ENCODE peak calls at places on chromosomes 4 and X, in six cellular contexts. A, G, R, N, X and L are unnamed samples.
A peak's percentile ranks its signal among the peaks of the same experiment; 100 is the strongest.

GRCh38 chr4:122827258-122827887 is 742 bp downstream of the FGF2 start:
- DNase-seq in R (peak; percentile 77), X (peak; percentile 45), N (no peak), A (peak; percentile 33), G (peak; percentile 86), L (no peak)

GRCh38 chr4:41632481-41633073 is 94.6 kb downstream of the LIMCH1 start:
- DNase-seq in N (no peak), G (no peak), R (no peak), A (no peak), X (no peak), L (no peak)

GRCh38 chr4:48300004-48300403 is 30.4 kb upstream of the TEC start:
- DNase-seq in A (peak; percentile 22), G (no peak), N (peak; percentile 42), R (no peak), X (no peak), L (no peak)

GRCh38 chr4:24921491-24921890 is 8.6 kb upstream of the CCDC149 start:
- DNase-seq in R (no peak), N (no peak), X (no peak), G (no peak), A (no peak), L (no peak)

GRCh38 chrX:74925210-74926088 is at the start of gene NEXMIF:
- DNase-seq in A (peak; percentile 19), R (no peak), G (peak; percentile 83), X (peak; percentile 69), N (no peak), L (no peak)

GRCh38 chr4:114807759-114808404 is 209.3 kb downstream of the UGT8 start:
- DNase-seq in A (peak; percentile 61), N (no peak), G (no peak), R (no peak), X (peak; percentile 78), L (no peak)

GRCh38 chrX:96843566-96843965 is 40.1 kb upstream of the RPA4 start:
- DNase-seq in X (peak; percentile 67), R (no peak), G (no peak), N (no peak), A (no peak), L (no peak)

GRCh38 chr4:119958983-119959382 is 107.7 kb downstream of the MAD2L1 start:
- DNase-seq in R (no peak), X (no peak), N (no peak), G (no peak), A (no peak), L (no peak)

GRCh38 chrX:150298841-150299551 is 64.1 kb upstream of the MAMLD1 start:
- DNase-seq in A (peak; percentile 42), X (no peak), N (no peak), G (no peak), R (no peak), L (no peak)

GRCh38 chr4:16597829-16598228 is 300.6 kb downstream of the LDB2 start:
- DNase-seq in X (peak; percentile 48), G (no peak), A (peak; percentile 31), R (no peak), N (no peak), L (no peak)

GRCh38 chrX:53190363-53190960 is 34.5 kb downstream of the KDM5C start:
- DNase-seq in N (no peak), R (no peak), G (no peak), X (peak; percentile 67), A (no peak), L (no peak)
- TF ChIP-seq CTCF in N (peak; percentile 28), R (no peak), G (no peak), X (peak; percentile 59), A (peak; percentile 43), L (no peak)

GRCh38 chrX:33330798-33331197 is 119.4 kb upstream of the DMD start:
- DNase-seq in X (no peak), R (no peak), A (no peak), N (no peak), G (no peak), L (no peak)

GRCh38 chrX:33339219-33339618 is 127.9 kb upstream of the DMD start:
- DNase-seq in X (peak; percentile 2), G (no peak), R (no peak), A (peak; percentile 1), N (no peak), L (no peak)

GRCh38 chrX:33336783-33337182 is 125.4 kb upstream of the DMD start:
- DNase-seq in A (peak; percentile 29), G (no peak), R (no peak), X (peak; percentile 15), N (no peak), L (no peak)
- TF ChIP-seq CTCF in A (peak; percentile 58), G (peak; percentile 81), R (no peak), X (peak; percentile 43), N (no peak), L (peak; percentile 29)

GRCh38 chr4:115871596-115871995 is 758.2 kb upstream of the NDST4 start:
- DNase-seq in N (no peak), R (no peak), G (no peak), A (no peak), X (no peak), L (no peak)

GRCh38 chr4:115873048-115873447 is 759.6 kb upstream of the NDST4 start:
- DNase-seq in A (no peak), N (no peak), R (no peak), G (no peak), X (peak; percentile 3), L (no peak)
- TF ChIP-seq CTCF in A (peak; percentile 43), N (no peak), R (no peak), G (no peak), X (peak; percentile 47), L (no peak)

GRCh38 chrX:94492541-94492940 is 818.5 kb downstream of the FAM133A start:
- DNase-seq in X (peak; percentile 64), R (no peak), N (no peak), G (no peak), A (no peak), L (no peak)

GRCh38 chrX:94493405-94493804 is 819.4 kb downstream of the FAM133A start:
- DNase-seq in R (no peak), X (no peak), N (no peak), G (no peak), A (no peak), L (no peak)
- TF ChIP-seq CTCF in R (no peak), X (no peak), N (no peak), G (no peak), A (no peak), L (no peak)

GRCh38 chr4:184099033-184099432 is 118.6 kb downstream of the ENPP6 start:
- DNase-seq in G (no peak), A (no peak), X (no peak), N (no peak), R (no peak), L (no peak)

GRCh38 chr4:184102488-184102887 is 115.2 kb downstream of the ENPP6 start:
- DNase-seq in N (no peak), G (no peak), R (no peak), A (no peak), X (no peak), L (no peak)

GRCh38 chr4:184099541-184099966 is 118.1 kb downstream of the ENPP6 start:
- DNase-seq in A (no peak), G (no peak), R (no peak), X (no peak), N (no peak), L (no peak)

GRCh38 chr4:184101711-184102110 is 116.0 kb downstream of the ENPP6 start:
- DNase-seq in R (no peak), A (no peak), N (no peak), G (no peak), X (no peak), L (no peak)

DNA sequence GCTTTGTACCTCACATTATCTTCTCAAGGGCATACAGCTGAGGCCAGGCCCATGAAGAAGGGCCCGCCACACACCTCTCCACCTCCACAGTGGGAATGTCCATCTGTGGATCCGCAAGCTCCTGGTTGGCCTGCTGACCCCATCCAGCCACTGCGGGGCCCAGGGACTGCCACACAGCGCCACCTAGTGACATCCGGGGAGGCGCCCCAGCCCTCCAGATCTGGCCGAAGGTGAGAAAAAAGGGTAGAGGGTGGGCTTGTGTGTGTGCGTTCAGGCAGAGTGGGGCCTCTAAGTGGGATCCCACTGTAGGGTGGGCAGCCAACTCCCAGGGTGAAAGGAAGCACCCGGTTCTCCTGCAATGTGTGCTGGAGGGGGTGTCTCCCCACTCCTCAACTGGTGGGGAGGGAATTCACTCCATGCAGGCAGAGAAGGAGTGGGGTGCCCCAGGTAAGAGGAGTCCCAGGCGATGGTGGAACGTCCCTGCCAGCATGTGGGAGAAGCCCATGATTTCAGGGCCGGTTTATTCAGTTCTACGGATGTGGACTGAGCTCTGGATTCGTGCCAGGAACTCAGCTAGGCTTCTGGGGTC is 117.3 kb downstream of the ENPP6 start:
- DNase-seq in A (peak; percentile 35), X (peak; percentile 67), G (no peak), R (peak; percentile 79), N (no peak), L (no peak)
- TF ChIP-seq CTCF in A (peak; percentile 85), X (peak; percentile 70), G (peak; percentile 61), R (peak; percentile 16), N (peak; percentile 19), L (peak; percentile 29)

GRCh38 chrX:119537487-119537886 is 27.7 kb downstream of the STEEP1 start:
- DNase-seq in X (no peak), R (no peak), N (no peak), G (no peak), A (no peak), L (no peak)

GRCh38 chrX:119541188-119541587 is 24.0 kb downstream of the STEEP1 start:
- DNase-seq in G (no peak), N (peak; percentile 13), R (no peak), X (peak; percentile 8), A (peak; percentile 71), L (no peak)

GRCh38 chrX:119539872-119540271 is 25.3 kb downstream of the STEEP1 start:
- DNase-seq in X (peak; percentile 40), G (no peak), N (no peak), A (no peak), R (no peak), L (no peak)
- TF ChIP-seq CTCF in X (peak; percentile 48), G (peak; percentile 8), N (no peak), A (peak; percentile 38), R (no peak), L (no peak)

DNA sequence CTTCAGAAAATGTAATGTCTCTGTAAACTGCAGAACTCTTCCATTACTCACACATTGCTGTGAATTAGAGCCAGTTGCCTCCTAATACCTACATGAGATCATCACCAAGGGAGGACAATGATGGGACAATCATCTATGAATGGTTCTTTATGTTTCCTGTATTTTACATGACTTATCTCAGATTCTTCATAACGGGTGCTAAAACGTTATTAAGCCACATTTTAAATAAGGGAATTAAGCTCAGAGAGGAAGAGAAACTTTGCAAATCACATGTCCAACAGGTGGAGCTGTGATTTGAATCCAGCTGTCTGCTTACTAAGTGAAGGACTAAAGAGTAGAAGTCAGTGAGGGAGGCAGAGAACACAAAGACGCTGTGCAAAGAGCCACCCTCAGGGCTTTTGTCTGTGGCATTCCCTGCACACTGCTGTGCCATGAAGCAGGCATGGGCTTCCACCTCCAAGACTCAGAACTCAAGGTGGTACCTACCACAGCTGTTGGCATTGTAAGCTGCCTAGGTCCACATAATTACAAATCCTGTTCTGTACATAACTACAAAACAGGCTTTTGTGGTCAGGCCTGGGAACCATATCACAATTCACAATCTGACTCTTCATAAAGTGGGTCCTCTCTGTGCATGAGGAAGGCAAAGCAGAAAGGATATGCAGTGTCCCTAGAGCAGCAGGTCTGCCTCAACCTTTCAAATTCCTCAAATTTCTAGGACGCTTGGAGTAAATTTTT is 12.8 kb downstream of the TBC1D9 start:
- DNase-seq in A (peak; percentile 35), G (no peak), N (no peak), R (no peak), X (peak; percentile 42), L (no peak)
- TF ChIP-seq CTCF in A (peak; percentile 56), G (peak; percentile 38), N (peak; percentile 35), R (no peak), X (peak; percentile 35), L (no peak)